ENCODE peak calls at places on chromosome 14, in five cellular contexts. X, G, U, N and E are unnamed samples.

GRCh38 chr14:73696466-73697390 is 17.5 kb downstream of the PNMA1 start:
- DNase-seq in U (no peak), N (no peak), X (no peak), G (no peak), E (no peak)

GRCh38 chr14:27411021-27411420 is 813.2 kb upstream of the NOVA1 start:
- DNase-seq in G (no peak), N (no peak), U (no peak), X (no peak), E (no peak)

GRCh38 chr14:55581011-55581806 is 1.2 kb downstream of the KTN1 start:
- DNase-seq in G (peak; percentile 80), U (peak; percentile 30), N (peak; percentile 48), X (no peak), E (peak; percentile 73)

GRCh38 chr14:102590667-102591099 is 1.8 kb upstream of the RCOR1 start:
- DNase-seq in N (no peak), U (no peak), X (no peak), G (no peak), E (no peak)

GRCh38 chr14:104844306-104845032 is 20.6 kb upstream of the CEP170B start:
- DNase-seq in U (no peak), N (no peak), X (no peak), G (no peak), E (no peak)

GRCh38 chr14:30519961-30520360 is 39.0 kb upstream of the G2E3 start:
- DNase-seq in X (no peak), G (no peak), U (no peak), N (no peak), E (no peak)

GRCh38 chr14:51938137-51938536 is 51.2 kb upstream of the RTRAF start:
- DNase-seq in X (no peak), N (no peak), U (no peak), G (no peak), E (no peak)

GRCh38 chr14:54582334-54582733 is 15.4 kb downstream of the SAMD4A start:
- DNase-seq in U (no peak), G (no peak), N (no peak), X (no peak), E (no peak)

GRCh38 chr14:51022769-51023168 is 72.1 kb downstream of the TRIM9 start:
- DNase-seq in N (no peak), X (no peak), U (no peak), G (no peak), E (no peak)

GRCh38 chr14:68817513-68818212 is 24.8 kb upstream of the ZFP36L1 start:
- DNase-seq in U (no peak), N (no peak), G (no peak), X (no peak), E (no peak)

GRCh38 chr14:74286736-74287135 is 16.0 kb downstream of the ABCD4 start:
- DNase-seq in U (no peak), X (no peak), N (no peak), G (no peak), E (no peak)

GRCh38 chr14:34043627-34044372 is 92.9 kb upstream of the EGLN3 start:
- DNase-seq in N (no peak), U (no peak), G (no peak), X (no peak), E (no peak)

GRCh38 chr14:63203618-63204406 is 431 bp upstream of the RHOJ start:
- DNase-seq in X (peak; percentile 44), U (peak; percentile 79), N (peak; percentile 13), G (peak; percentile 75), E (peak; percentile 79)

GRCh38 chr14:90757452-90757851 is 58.8 kb downstream of the TTC7B start:
- DNase-seq in G (no peak), X (no peak), N (no peak), U (no peak), E (no peak)

GRCh38 chr14:51869426-51870113 is 9.2 kb downstream of the GNG2 start:
- DNase-seq in N (no peak), U (no peak), X (no peak), G (no peak), E (no peak)

GRCh38 chr14:93936245-93936644 is 9.1 kb downstream of the FAM181A start:
- DNase-seq in X (no peak), N (peak; percentile 48), G (no peak), U (no peak), E (no peak)

GRCh38 chr14:102222009-102222575 is 82.4 kb downstream of the WDR20 start:
- DNase-seq in X (no peak), G (no peak), U (no peak), N (no peak), E (no peak)

GRCh38 chr14:46582826-46583225 is 68.8 kb downstream of the RPL10L start:
- DNase-seq in N (no peak), G (no peak), X (no peak), U (no peak), E (no peak)

DNA sequence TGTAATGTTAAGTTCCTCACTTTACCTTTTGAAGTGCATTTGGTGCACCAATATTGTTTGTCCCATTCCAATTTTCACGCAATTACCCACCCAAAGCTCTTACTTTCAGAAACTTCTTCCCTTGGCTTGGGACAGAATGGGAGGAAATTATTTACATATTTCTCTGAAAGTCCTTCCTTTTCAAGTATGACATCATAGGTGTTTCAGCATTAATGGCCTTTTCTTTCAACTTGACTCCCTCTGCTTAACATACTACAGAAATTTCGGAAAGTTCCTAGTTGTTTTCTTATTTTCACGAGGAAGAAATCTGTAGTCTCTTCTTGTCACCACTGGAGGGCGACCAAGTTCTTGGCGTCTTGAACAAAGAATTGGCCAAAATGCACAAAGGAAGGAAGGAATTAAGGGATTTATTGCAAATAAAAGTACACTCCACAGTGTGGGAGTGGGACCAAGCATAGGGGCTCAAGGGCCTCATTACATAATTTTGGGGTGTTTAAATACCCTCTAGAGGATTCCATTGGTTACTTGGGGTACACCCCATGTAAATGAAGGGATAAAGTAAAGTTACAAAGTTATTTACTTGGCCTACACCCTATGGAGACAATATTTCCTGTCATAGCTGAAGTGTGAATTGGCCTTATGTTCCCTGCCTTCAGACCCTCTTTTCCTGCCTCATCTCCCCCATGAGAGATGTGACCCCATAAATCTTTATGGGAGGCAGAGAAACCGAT is 70.5 kb downstream of the RPL10L start:
- DNase-seq in N (peak; percentile 43), X (no peak), G (no peak), U (no peak), E (no peak)
- TF ChIP-seq CTCF in N (no peak), X (no peak), G (no peak), U (no peak), E (peak; percentile 83)

GRCh38 chr14:24429395-24430142 is at the start of the genes CBLN3 and KHNYN:
- DNase-seq in X (peak; percentile 86), N (peak; percentile 89), G (peak; percentile 95), U (peak; percentile 91), E (peak; percentile 88)
- TF ChIP-seq CTCF in X (no peak), N (no peak), G (no peak), U (no peak), E (no peak)

GRCh38 chr14:88168025-88168424 is 155.0 kb downstream of the KCNK10 start:
- DNase-seq in G (no peak), U (no peak), N (no peak), X (no peak), E (no peak)

GRCh38 chr14:88168498-88169165 is 154.4 kb downstream of the KCNK10 start:
- DNase-seq in G (no peak), N (peak; percentile 43), X (no peak), U (no peak), E (no peak)

GRCh38 chr14:88166616-88167015 is 156.5 kb downstream of the KCNK10 start:
- DNase-seq in G (no peak), U (no peak), X (no peak), N (no peak), E (no peak)

GRCh38 chr14:88163731-88164255 is 158.9 kb downstream of the GPR65 start:
- DNase-seq in G (no peak), X (no peak), U (no peak), N (no peak), E (peak; percentile 51)

DNA sequence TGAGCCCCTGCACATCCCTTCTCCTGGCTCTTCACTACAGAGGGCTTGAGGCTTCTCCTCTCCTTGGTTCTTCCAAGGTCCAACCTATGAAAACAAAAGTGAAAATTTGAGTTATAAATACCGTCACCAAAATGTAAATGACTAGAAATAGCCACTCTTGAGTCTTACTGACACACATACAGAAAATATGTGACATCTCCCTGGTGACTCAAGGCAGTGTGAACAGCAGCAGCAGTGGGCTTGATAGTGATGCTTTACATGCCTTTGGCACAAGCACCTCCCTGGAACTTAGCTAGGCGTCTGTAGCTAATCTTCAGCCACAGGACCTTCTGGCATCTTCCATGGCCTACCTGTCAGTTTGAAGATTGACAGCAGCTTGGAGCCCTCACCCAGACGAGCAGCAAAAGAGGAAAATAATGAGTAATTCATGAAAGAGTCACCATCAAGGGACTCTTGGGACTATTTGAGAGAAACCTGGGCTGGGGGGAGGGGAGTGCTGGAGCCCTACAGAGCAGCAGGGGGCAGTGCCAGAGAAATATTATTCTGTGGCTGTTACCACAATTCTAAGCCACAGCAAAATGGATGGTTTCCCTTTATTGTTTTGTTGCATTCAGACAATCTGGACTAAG is 158.0 kb downstream of the KCNK10 start:
- DNase-seq in U (no peak), X (no peak), N (no peak), G (no peak), E (peak; percentile 22)
- TF ChIP-seq CTCF in U (no peak), X (no peak), N (no peak), G (no peak), E (no peak)

GRCh38 chr14:53409974-53410373 is 256.9 kb upstream of the DDHD1 start:
- DNase-seq in N (no peak), X (no peak), G (no peak), U (no peak), E (no peak)

GRCh38 chr14:53408175-53408879 is 255.2 kb upstream of the DDHD1 start:
- DNase-seq in G (no peak), U (no peak), X (no peak), N (no peak), E (no peak)

GRCh38 chr14:53411110-53411509 is 258.0 kb upstream of the DDHD1 start:
- DNase-seq in N (no peak), U (no peak), X (no peak), G (no peak), E (no peak)

GRCh38 chr14:53409289-53409688 is 256.2 kb upstream of the DDHD1 start:
- DNase-seq in U (no peak), X (no peak), G (no peak), N (no peak), E (no peak)

DNA sequence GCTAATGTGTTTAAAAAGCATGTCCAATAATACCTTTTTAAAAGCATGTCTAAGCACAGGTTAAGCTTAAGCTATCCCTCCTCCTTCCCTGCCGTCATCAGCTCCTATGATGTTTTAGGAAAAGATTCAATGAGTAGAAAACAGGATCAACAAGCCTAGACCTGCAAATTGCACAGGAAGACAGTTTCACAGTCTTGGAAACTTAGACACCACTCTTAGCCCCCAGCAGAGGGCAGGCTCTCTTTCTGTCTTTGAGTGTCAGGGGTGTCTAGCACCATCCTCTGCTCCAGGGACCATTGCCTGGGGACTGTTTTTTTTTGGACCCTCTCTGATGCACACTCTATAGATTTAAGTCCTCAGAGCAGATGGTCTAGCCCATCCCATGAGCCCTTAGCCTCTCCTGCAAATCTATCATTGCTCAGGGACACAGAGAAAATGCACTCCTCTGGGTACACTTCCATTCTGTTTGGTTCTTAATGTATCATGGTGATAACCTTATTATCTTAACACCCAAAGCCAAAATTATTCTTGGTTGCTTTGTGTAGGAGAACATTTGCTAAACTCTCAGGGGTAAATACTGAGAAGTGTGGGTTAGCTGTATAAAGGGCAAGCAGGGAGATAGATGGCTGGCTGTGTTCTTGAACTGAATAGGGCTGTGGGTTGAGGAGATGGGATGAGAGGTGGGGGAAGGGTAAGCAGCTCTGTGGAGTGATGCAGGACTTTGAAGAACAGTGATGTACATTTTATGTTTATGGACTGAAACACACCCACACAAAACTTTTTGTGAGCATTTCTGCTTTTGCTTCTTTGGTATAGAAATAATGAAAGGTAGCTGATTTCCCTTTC is 259.9 kb upstream of the DDHD1 start:
- DNase-seq in U (no peak), G (no peak), N (no peak), X (no peak), E (no peak)
- TF ChIP-seq CTCF in U (no peak), G (no peak), N (peak; percentile 18), X (peak; percentile 37), E (peak; percentile 69)

GRCh38 chr14:100709956-100710284 is 16.8 kb upstream of the DLK1 start:
- DNase-seq in N (no peak), G (no peak), X (no peak), U (no peak), E (no peak)
- TF ChIP-seq CTCF in N (no peak), G (no peak), X (no peak), U (no peak), E (peak; percentile 18)